ENCODE peak calls at places on chromosomes 13 and 19, in seven cellular contexts. One of them, this sample, is unnamed.

GRCh38 chr13:36706755-36707154 is 32.9 kb downstream of the SERTM1 start:
- DNase-seq in trophoblast cell: peak
- DNase-seq in IMR-90: peak
- DNase-seq in mesendoderm: no peak
- DNase-seq in mesenchymal stem cell: no peak
- DNase-seq in H9: no peak
- DNase-seq in H1: no peak
- DNase-seq in this sample: no peak

GRCh38 chr13:26965976-26966375 is 205.4 kb upstream of the GPR12 start:
- DNase-seq in mesenchymal stem cell: no peak
- DNase-seq in H1: no peak
- DNase-seq in H9: no peak
- DNase-seq in IMR-90: peak
- DNase-seq in trophoblast cell: no peak
- DNase-seq in mesendoderm: no peak
- DNase-seq in this sample: no peak

GRCh38 chr13:36447501-36447900 is 15.2 kb downstream of the CCNA1 start:
- DNase-seq in H1: no peak
- DNase-seq in trophoblast cell: no peak
- DNase-seq in mesendoderm: no peak
- DNase-seq in H9: no peak
- DNase-seq in IMR-90: no peak
- DNase-seq in mesenchymal stem cell: no peak
- DNase-seq in this sample: no peak

GRCh38 chr19:23481043-23481442 is 85.8 kb upstream of the ZNF91 start:
- DNase-seq in trophoblast cell: no peak
- DNase-seq in H9: no peak
- DNase-seq in mesendoderm: no peak
- DNase-seq in mesenchymal stem cell: no peak
- DNase-seq in H1: no peak
- DNase-seq in IMR-90: no peak
- DNase-seq in this sample: no peak

GRCh38 chr19:38389101-38389925 is 816 bp downstream of the SPRED3 start:
- DNase-seq in H9: peak
- DNase-seq in mesenchymal stem cell: peak
- DNase-seq in IMR-90: peak
- DNase-seq in mesendoderm: peak
- DNase-seq in trophoblast cell: peak
- DNase-seq in H1: no peak
- DNase-seq in this sample: peak

GRCh38 chr13:26914624-26915023 is 154.0 kb upstream of the GPR12 start:
- DNase-seq in mesendoderm: no peak
- DNase-seq in mesenchymal stem cell: no peak
- DNase-seq in IMR-90: no peak
- DNase-seq in trophoblast cell: no peak
- DNase-seq in H1: no peak
- DNase-seq in H9: no peak
- DNase-seq in this sample: no peak

GRCh38 chr13:67464154-67464553 is 234.0 kb upstream of the PCDH9 start:
- DNase-seq in H1: no peak
- DNase-seq in IMR-90: no peak
- DNase-seq in H9: no peak
- DNase-seq in mesendoderm: no peak
- DNase-seq in mesenchymal stem cell: no peak
- DNase-seq in trophoblast cell: no peak
- DNase-seq in this sample: no peak

GRCh38 chr19:34236035-34236793 is 18.1 kb upstream of the GARRE1 start:
- DNase-seq in H9: no peak
- DNase-seq in mesendoderm: no peak
- DNase-seq in mesenchymal stem cell: peak
- DNase-seq in trophoblast cell: no peak
- DNase-seq in H1: no peak
- DNase-seq in IMR-90: peak
- DNase-seq in this sample: no peak

GRCh38 chr19:33558846-33559245 is 37.3 kb upstream of the PEPD start:
- DNase-seq in H9: no peak
- DNase-seq in IMR-90: no peak
- DNase-seq in trophoblast cell: peak
- DNase-seq in H1: no peak
- DNase-seq in mesendoderm: no peak
- DNase-seq in mesenchymal stem cell: no peak
- DNase-seq in this sample: no peak

GRCh38 chr19:29054886-29055675 is 157.9 kb downstream of the UQCRFS1 start:
- DNase-seq in H9: no peak
- DNase-seq in mesenchymal stem cell: no peak
- DNase-seq in H1: no peak
- DNase-seq in mesendoderm: no peak
- DNase-seq in trophoblast cell: no peak
- DNase-seq in IMR-90: no peak
- DNase-seq in this sample: no peak

GRCh38 chr19:40205760-40206159 is 12.4 kb downstream of the TTC9B start:
- DNase-seq in mesenchymal stem cell: no peak
- DNase-seq in trophoblast cell: no peak
- DNase-seq in H9: peak
- DNase-seq in IMR-90: no peak
- DNase-seq in mesendoderm: no peak
- DNase-seq in H1: no peak
- DNase-seq in this sample: no peak

GRCh38 chr19:38792250-38793111 is 3.5 kb downstream of the LGALS7B start:
- DNase-seq in H9: peak
- DNase-seq in IMR-90: no peak
- DNase-seq in mesenchymal stem cell: no peak
- DNase-seq in mesendoderm: peak
- DNase-seq in H1: no peak
- DNase-seq in trophoblast cell: peak
- DNase-seq in this sample: no peak

GRCh38 chr19:56718231-56718630 is 46.7 kb upstream of the ZNF835 start:
- DNase-seq in trophoblast cell: peak
- DNase-seq in IMR-90: no peak
- DNase-seq in H9: no peak
- DNase-seq in mesendoderm: peak
- DNase-seq in mesenchymal stem cell: no peak
- DNase-seq in H1: no peak
- DNase-seq in this sample: peak

GRCh38 chr13:97116754-97117153 is 105.4 kb upstream of the MBNL2 start:
- DNase-seq in IMR-90: peak
- DNase-seq in mesenchymal stem cell: peak
- DNase-seq in mesendoderm: peak
- DNase-seq in H9: no peak
- DNase-seq in H1: no peak
- DNase-seq in trophoblast cell: peak
- DNase-seq in this sample: no peak

GRCh38 chr13:102555914-102556553 is 40.8 kb upstream of the TPP2 start:
- DNase-seq in mesenchymal stem cell: peak
- DNase-seq in H9: no peak
- DNase-seq in mesendoderm: peak
- DNase-seq in IMR-90: peak
- DNase-seq in trophoblast cell: peak
- DNase-seq in H1: no peak
- DNase-seq in this sample: peak

GRCh38 chr13:105139380-105140285 is 1395.8 kb downstream of the EFNB2 start:
- DNase-seq in mesendoderm: no peak
- DNase-seq in IMR-90: peak
- DNase-seq in H1: no peak
- DNase-seq in H9: peak
- DNase-seq in mesenchymal stem cell: peak
- DNase-seq in trophoblast cell: peak
- DNase-seq in this sample: no peak

GRCh38 chr19:49071860-49072547 is 495 bp downstream of the KCNA7 start:
- DNase-seq in mesendoderm: peak
- DNase-seq in H1: no peak
- DNase-seq in IMR-90: no peak
- DNase-seq in H9: peak
- DNase-seq in trophoblast cell: no peak
- DNase-seq in mesenchymal stem cell: no peak
- DNase-seq in this sample: peak

DNA sequence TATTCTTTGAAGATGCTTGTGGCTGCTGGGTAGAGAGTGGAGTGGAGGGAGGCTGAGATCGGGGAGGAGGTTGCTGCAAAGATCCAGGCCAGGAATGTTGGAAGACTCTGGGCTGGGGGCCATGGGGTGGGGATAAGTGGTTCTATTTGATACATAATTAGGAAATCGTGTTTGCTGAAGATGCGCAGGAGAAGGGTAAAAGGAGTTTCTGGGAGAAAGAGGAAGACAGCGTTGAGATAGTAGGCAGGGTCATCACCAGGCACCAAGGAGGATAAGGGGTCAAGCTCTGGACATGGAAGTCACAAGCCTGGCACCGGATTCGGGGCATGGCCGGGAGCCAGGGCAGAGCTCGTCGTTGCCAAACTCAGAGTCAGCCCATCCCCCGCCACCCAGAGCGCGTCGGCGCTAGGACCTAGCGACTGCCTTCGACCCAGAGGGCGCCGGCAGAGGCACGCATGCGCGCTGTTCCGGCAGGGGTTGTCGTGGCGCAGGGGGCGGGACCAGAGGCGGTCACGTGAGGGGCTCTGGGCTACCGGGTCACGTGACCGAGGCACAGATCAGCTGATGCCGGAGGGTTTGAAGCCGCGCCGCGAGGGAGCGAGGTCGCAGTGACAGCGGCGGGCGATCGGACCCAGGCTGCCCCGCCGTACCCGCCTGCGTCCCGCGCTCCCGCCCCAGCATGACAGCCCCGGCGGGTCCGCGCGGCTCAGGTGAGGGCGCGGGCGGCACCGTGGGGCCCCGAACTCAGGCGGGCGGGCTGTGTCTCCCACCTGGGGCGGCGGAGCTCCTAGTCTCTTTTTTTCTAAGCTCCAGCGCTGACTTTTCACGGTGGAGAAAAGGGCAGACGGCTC is at the start of gene MCOLN1:
- DNase-seq in trophoblast cell: peak
- DNase-seq in H9: peak
- DNase-seq in mesenchymal stem cell: peak
- DNase-seq in H1: no peak
- DNase-seq in IMR-90: peak
- DNase-seq in mesendoderm: peak
- DNase-seq in this sample: peak
- H3K4ac ChIP-seq in trophoblast cell: peak
- H3K4ac ChIP-seq in H9: no peak
- H3K4ac ChIP-seq in mesenchymal stem cell: peak
- H3K4ac ChIP-seq in H1: peak
- H3K4ac ChIP-seq in IMR-90: peak
- H3K4ac ChIP-seq in mesendoderm: peak
- H3K4ac ChIP-seq in this sample: peak

DNA sequence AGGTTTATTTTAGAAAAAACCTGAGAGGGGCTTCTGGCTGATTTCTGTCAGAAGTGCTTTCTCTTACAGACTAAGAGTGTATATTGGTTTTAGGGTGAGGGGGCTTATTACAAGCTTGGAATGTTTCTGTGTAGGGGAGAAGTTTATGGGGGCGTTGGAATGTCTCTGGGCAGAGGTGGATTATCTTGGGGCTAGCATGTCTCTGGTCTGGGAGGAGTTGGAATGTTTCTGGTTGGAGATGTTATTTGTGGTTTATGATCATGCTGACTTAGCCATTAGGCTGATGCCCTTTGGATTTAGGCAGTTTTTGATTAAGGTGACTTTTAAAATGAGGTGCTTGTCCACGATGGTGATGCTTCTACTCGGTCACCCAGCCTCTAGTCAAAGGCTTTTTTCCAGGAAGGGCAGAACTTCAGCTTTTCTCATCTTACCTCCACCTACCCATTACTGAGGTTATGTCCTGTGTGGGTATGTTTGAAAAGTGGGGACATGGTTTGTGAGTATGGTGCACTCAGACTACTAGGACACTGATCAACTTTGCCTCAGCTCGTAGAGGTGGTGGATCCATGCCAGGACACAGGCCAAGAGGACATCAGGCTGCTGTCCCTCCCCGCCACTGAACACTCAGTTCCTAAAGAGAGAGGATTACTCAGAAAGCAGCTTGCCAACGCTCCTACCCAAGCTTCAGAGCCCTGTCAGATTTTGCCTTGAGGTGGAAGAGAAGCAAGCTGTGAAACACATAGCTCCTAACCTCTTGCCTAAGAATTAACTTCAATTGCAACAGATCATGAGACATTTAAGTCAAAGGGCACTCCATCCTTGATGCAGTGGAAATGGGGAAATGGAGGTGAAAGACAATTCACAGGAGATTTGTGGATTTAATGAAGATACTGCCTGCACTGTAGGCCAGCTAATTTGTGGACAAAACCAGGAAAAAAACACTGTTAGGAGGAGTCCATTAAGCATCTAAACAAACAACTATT is 63.6 kb downstream of the ZNF44 start:
- DNase-seq in trophoblast cell: peak
- DNase-seq in H1: no peak
- DNase-seq in H9: no peak
- DNase-seq in IMR-90: no peak
- DNase-seq in mesendoderm: no peak
- DNase-seq in mesenchymal stem cell: no peak
- DNase-seq in this sample: no peak
- H3K23ac ChIP-seq in trophoblast cell: no peak
- H3K23ac ChIP-seq in H1: no peak
- H3K23ac ChIP-seq in H9: no peak
- H3K23ac ChIP-seq in IMR-90: no peak
- H3K23ac ChIP-seq in mesendoderm: no peak
- H3K23ac ChIP-seq in mesenchymal stem cell: no peak
- H3K23ac ChIP-seq in this sample: no peak

DNA sequence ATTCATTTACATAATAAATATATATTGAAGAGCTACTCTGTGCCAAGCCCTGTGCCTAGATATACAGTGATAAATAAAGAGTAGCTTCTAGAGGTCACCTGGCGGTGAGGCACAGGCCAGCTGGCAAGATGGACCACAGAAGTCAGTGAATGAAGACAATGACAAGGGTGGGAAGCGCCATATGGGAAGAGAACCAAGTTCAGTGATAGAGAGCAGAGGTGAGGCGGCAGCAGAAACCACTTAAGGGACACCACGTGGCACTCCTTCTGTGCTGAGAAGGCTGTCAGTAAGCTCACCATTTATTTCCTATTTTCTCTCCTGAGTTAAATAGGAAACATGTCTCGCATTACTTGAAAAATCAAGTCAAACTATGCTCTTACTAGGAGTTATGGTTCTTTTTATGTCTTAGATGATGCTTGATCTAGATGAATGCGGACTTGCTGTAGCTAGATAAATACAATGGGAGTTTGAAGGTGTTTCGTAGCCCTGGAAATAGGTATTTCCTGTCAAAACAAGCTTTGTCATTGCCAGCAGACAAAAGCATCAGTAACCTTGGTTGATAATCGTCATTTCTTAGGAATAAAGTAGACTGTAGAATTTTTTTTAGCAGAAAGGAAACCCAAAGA is 17.8 kb downstream of the ALOX5AP start:
- DNase-seq in trophoblast cell: no peak
- DNase-seq in H9: no peak
- DNase-seq in mesendoderm: no peak
- DNase-seq in IMR-90: no peak
- DNase-seq in mesenchymal stem cell: no peak
- DNase-seq in H1: no peak
- DNase-seq in this sample: no peak
- H3K4ac ChIP-seq in trophoblast cell: no peak
- H3K4ac ChIP-seq in H9: no peak
- H3K4ac ChIP-seq in mesendoderm: no peak
- H3K4ac ChIP-seq in IMR-90: no peak
- H3K4ac ChIP-seq in mesenchymal stem cell: peak
- H3K4ac ChIP-seq in H1: no peak
- H3K4ac ChIP-seq in this sample: no peak

DNA sequence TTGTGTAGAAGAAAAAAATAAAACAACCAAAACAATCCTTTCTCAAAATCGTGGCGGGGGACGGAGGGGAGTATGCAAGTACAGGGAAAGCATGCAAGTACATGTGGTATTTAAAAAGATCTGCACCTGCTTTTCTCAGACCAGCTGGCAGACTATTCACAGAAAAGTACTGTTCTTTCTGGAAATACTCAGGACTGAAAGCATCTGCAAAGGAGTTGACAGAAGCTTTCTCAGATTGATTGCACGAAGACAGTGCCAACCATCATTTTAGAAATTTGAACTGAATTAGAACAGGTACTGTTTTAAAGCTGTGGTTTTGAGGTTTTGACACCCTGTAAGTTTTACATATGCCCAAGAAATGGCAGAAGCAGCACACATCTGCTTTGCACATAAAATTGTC is 19.8 kb upstream of the PCDH8 start:
- DNase-seq in H9: no peak
- DNase-seq in mesenchymal stem cell: no peak
- DNase-seq in mesendoderm: no peak
- DNase-seq in IMR-90: no peak
- DNase-seq in trophoblast cell: no peak
- DNase-seq in H1: no peak
- DNase-seq in this sample: no peak
- H3K23ac ChIP-seq in H9: no peak
- H3K23ac ChIP-seq in mesenchymal stem cell: no peak
- H3K23ac ChIP-seq in mesendoderm: no peak
- H3K23ac ChIP-seq in IMR-90: no peak
- H3K23ac ChIP-seq in trophoblast cell: no peak
- H3K23ac ChIP-seq in H1: no peak
- H3K23ac ChIP-seq in this sample: no peak

This sample was measured in neuronal stem cell.